ENCODE peak calls at places on chromosomes 4 and X, in five cellular contexts. One of them, this sample, is unnamed.
A peak's percentile ranks its signal among the peaks of the same experiment; 100 is the strongest.

GRCh38 chr4:164383187-164384181 is 370.4 kb upstream of the SMIM31 start:
- DNase-seq in WTC11: peak; percentile 67
- DNase-seq in AG09319: no peak
- DNase-seq in HCT116: no peak
- DNase-seq in activated naive CD4-positive, alpha-beta T cell treated with anti-CD3 and anti-CD28 coated beads, Interleukin-2, amount 50 U/mL, for 72 hours: no peak
- DNase-seq in this sample: peak; percentile 58

GRCh38 chrX:154458116-154458953 is at the start of gene PLXNA3:
- DNase-seq in WTC11: peak; percentile 47
- DNase-seq in activated naive CD4-positive, alpha-beta T cell treated with anti-CD3 and anti-CD28 coated beads, Interleukin-2, amount 50 U/mL, for 72 hours: no peak
- DNase-seq in HCT116: no peak
- DNase-seq in AG09319: no peak
- DNase-seq in this sample: no peak

GRCh38 chr4:16337936-16338335 is 111.7 kb upstream of the TAPT1 start:
- DNase-seq in activated naive CD4-positive, alpha-beta T cell treated with anti-CD3 and anti-CD28 coated beads, Interleukin-2, amount 50 U/mL, for 72 hours: no peak
- DNase-seq in WTC11: no peak
- DNase-seq in HCT116: no peak
- DNase-seq in AG09319: no peak
- DNase-seq in this sample: peak; percentile 15

GRCh38 chr4:6177587-6178197 is 22.7 kb downstream of the JAKMIP1 start:
- DNase-seq in activated naive CD4-positive, alpha-beta T cell treated with anti-CD3 and anti-CD28 coated beads, Interleukin-2, amount 50 U/mL, for 72 hours: no peak
- DNase-seq in AG09319: no peak
- DNase-seq in WTC11: peak; percentile 34
- DNase-seq in HCT116: no peak
- DNase-seq in this sample: no peak

GRCh38 chrX:100750901-100751300 is 19.0 kb upstream of the SYTL4 start:
- DNase-seq in WTC11: no peak
- DNase-seq in AG09319: no peak
- DNase-seq in HCT116: no peak
- DNase-seq in activated naive CD4-positive, alpha-beta T cell treated with anti-CD3 and anti-CD28 coated beads, Interleukin-2, amount 50 U/mL, for 72 hours: no peak
- DNase-seq in this sample: no peak

GRCh38 chr4:52939739-52940138 is 77.6 kb downstream of the RASL11B start:
- DNase-seq in AG09319: no peak
- DNase-seq in HCT116: no peak
- DNase-seq in activated naive CD4-positive, alpha-beta T cell treated with anti-CD3 and anti-CD28 coated beads, Interleukin-2, amount 50 U/mL, for 72 hours: no peak
- DNase-seq in WTC11: peak; percentile 28
- DNase-seq in this sample: no peak

GRCh38 chr4:103046416-103047290 is 27.1 kb upstream of the SLC9B1 start:
- DNase-seq in WTC11: peak; percentile 37
- DNase-seq in AG09319: peak; percentile 5
- DNase-seq in HCT116: peak; percentile 19
- DNase-seq in activated naive CD4-positive, alpha-beta T cell treated with anti-CD3 and anti-CD28 coated beads, Interleukin-2, amount 50 U/mL, for 72 hours: no peak
- DNase-seq in this sample: peak; percentile 28

GRCh38 chr4:6925357-6925836 is 15.8 kb downstream of the TBC1D14 start:
- DNase-seq in AG09319: no peak
- DNase-seq in HCT116: no peak
- DNase-seq in activated naive CD4-positive, alpha-beta T cell treated with anti-CD3 and anti-CD28 coated beads, Interleukin-2, amount 50 U/mL, for 72 hours: peak; percentile 73
- DNase-seq in WTC11: no peak
- DNase-seq in this sample: no peak

GRCh38 chr4:2938906-2939305 is 24.3 kb downstream of the NOP14 start:
- DNase-seq in activated naive CD4-positive, alpha-beta T cell treated with anti-CD3 and anti-CD28 coated beads, Interleukin-2, amount 50 U/mL, for 72 hours: peak; percentile 47
- DNase-seq in AG09319: no peak
- DNase-seq in HCT116: no peak
- DNase-seq in WTC11: no peak
- DNase-seq in this sample: no peak

GRCh38 chr4:26741491-26741871 is 119.2 kb upstream of the STIM2 start:
- DNase-seq in HCT116: no peak
- DNase-seq in activated naive CD4-positive, alpha-beta T cell treated with anti-CD3 and anti-CD28 coated beads, Interleukin-2, amount 50 U/mL, for 72 hours: no peak
- DNase-seq in AG09319: no peak
- DNase-seq in WTC11: no peak
- DNase-seq in this sample: no peak

GRCh38 chr4:138910914-138911336 is 104.7 kb upstream of the NOCT start:
- DNase-seq in AG09319: peak; percentile 42
- DNase-seq in WTC11: peak; percentile 24
- DNase-seq in activated naive CD4-positive, alpha-beta T cell treated with anti-CD3 and anti-CD28 coated beads, Interleukin-2, amount 50 U/mL, for 72 hours: no peak
- DNase-seq in HCT116: no peak
- DNase-seq in this sample: peak; percentile 53

GRCh38 chr4:123198706-123199105 is 197.9 kb upstream of the SPRY1 start:
- DNase-seq in HCT116: no peak
- DNase-seq in activated naive CD4-positive, alpha-beta T cell treated with anti-CD3 and anti-CD28 coated beads, Interleukin-2, amount 50 U/mL, for 72 hours: no peak
- DNase-seq in AG09319: no peak
- DNase-seq in WTC11: no peak
- DNase-seq in this sample: no peak

GRCh38 chr4:111399523-111400135 is 745.6 kb upstream of the FAM241A start:
- DNase-seq in WTC11: no peak
- DNase-seq in HCT116: no peak
- DNase-seq in AG09319: no peak
- DNase-seq in activated naive CD4-positive, alpha-beta T cell treated with anti-CD3 and anti-CD28 coated beads, Interleukin-2, amount 50 U/mL, for 72 hours: no peak
- DNase-seq in this sample: peak; percentile 39

GRCh38 chr4:13103382-13104015 is 380.6 kb downstream of the RAB28 start:
- DNase-seq in HCT116: no peak
- DNase-seq in WTC11: peak; percentile 16
- DNase-seq in AG09319: no peak
- DNase-seq in activated naive CD4-positive, alpha-beta T cell treated with anti-CD3 and anti-CD28 coated beads, Interleukin-2, amount 50 U/mL, for 72 hours: no peak
- DNase-seq in this sample: no peak

GRCh38 chr4:37977471-37978452 is 17.6 kb downstream of the PTTG2 start:
- DNase-seq in AG09319: peak; percentile 27
- DNase-seq in HCT116: peak; percentile 26
- DNase-seq in activated naive CD4-positive, alpha-beta T cell treated with anti-CD3 and anti-CD28 coated beads, Interleukin-2, amount 50 U/mL, for 72 hours: peak; percentile 77
- DNase-seq in WTC11: peak; percentile 29
- DNase-seq in this sample: peak; percentile 72

GRCh38 chr4:8817813-8818062 is 53.9 kb downstream of the HMX1 start:
- DNase-seq in AG09319: no peak
- DNase-seq in WTC11: peak; percentile 4
- DNase-seq in activated naive CD4-positive, alpha-beta T cell treated with anti-CD3 and anti-CD28 coated beads, Interleukin-2, amount 50 U/mL, for 72 hours: no peak
- DNase-seq in HCT116: no peak
- DNase-seq in this sample: no peak

GRCh38 chr4:1365271-1366178 is 18.5 kb downstream of the UVSSA start:
- DNase-seq in AG09319: no peak
- DNase-seq in activated naive CD4-positive, alpha-beta T cell treated with anti-CD3 and anti-CD28 coated beads, Interleukin-2, amount 50 U/mL, for 72 hours: no peak
- DNase-seq in HCT116: no peak
- DNase-seq in WTC11: peak; percentile 55
- DNase-seq in this sample: no peak

GRCh38 chr4:19327364-19327763 is 924.3 kb upstream of the SLIT2 start:
- DNase-seq in activated naive CD4-positive, alpha-beta T cell treated with anti-CD3 and anti-CD28 coated beads, Interleukin-2, amount 50 U/mL, for 72 hours: no peak
- DNase-seq in WTC11: no peak
- DNase-seq in AG09319: no peak
- DNase-seq in HCT116: no peak
- DNase-seq in this sample: no peak

GRCh38 chrX:135740683-135741149 is 27.3 kb downstream of the CT45A3 start:
- DNase-seq in WTC11: peak; percentile 73
- DNase-seq in AG09319: no peak
- DNase-seq in HCT116: peak; percentile 6
- DNase-seq in activated naive CD4-positive, alpha-beta T cell treated with anti-CD3 and anti-CD28 coated beads, Interleukin-2, amount 50 U/mL, for 72 hours: peak; percentile 51
- DNase-seq in this sample: peak; percentile 8

GRCh38 chr4:41146196-41146595 is 68.1 kb downstream of the APBB2 start:
- DNase-seq in HCT116: no peak
- DNase-seq in AG09319: no peak
- DNase-seq in activated naive CD4-positive, alpha-beta T cell treated with anti-CD3 and anti-CD28 coated beads, Interleukin-2, amount 50 U/mL, for 72 hours: no peak
- DNase-seq in WTC11: no peak
- DNase-seq in this sample: no peak

GRCh38 chrX:71106427-71106826 is at the start of gene CXorf65:
- DNase-seq in activated naive CD4-positive, alpha-beta T cell treated with anti-CD3 and anti-CD28 coated beads, Interleukin-2, amount 50 U/mL, for 72 hours: no peak
- DNase-seq in AG09319: no peak
- DNase-seq in WTC11: no peak
- DNase-seq in HCT116: no peak
- DNase-seq in this sample: no peak

GRCh38 chrX:153397256-153397960 is 3.7 kb downstream of the PNMA6E start:
- DNase-seq in WTC11: no peak
- DNase-seq in AG09319: no peak
- DNase-seq in activated naive CD4-positive, alpha-beta T cell treated with anti-CD3 and anti-CD28 coated beads, Interleukin-2, amount 50 U/mL, for 72 hours: no peak
- DNase-seq in HCT116: no peak
- DNase-seq in this sample: no peak

GRCh38 chr4:26525136-26525535 is 34.9 kb upstream of the CCKAR start:
- DNase-seq in WTC11: no peak
- DNase-seq in activated naive CD4-positive, alpha-beta T cell treated with anti-CD3 and anti-CD28 coated beads, Interleukin-2, amount 50 U/mL, for 72 hours: no peak
- DNase-seq in HCT116: no peak
- DNase-seq in AG09319: peak; percentile 10
- DNase-seq in this sample: peak; percentile 75

GRCh38 chrX:1093586-1094538 is 118.6 kb downstream of the CRLF2 start:
- DNase-seq in AG09319: no peak
- DNase-seq in WTC11: no peak
- DNase-seq in HCT116: no peak
- DNase-seq in activated naive CD4-positive, alpha-beta T cell treated with anti-CD3 and anti-CD28 coated beads, Interleukin-2, amount 50 U/mL, for 72 hours: peak; percentile 51
- DNase-seq in this sample: no peak

GRCh38 chr4:55345054-55345453 is 988 bp upstream of the SRD5A3 start:
- DNase-seq in AG09319: no peak
- DNase-seq in activated naive CD4-positive, alpha-beta T cell treated with anti-CD3 and anti-CD28 coated beads, Interleukin-2, amount 50 U/mL, for 72 hours: no peak
- DNase-seq in WTC11: no peak
- DNase-seq in HCT116: no peak
- DNase-seq in this sample: no peak

GRCh38 chrX:85444613-85445012 is 65.1 kb upstream of the POF1B start:
- DNase-seq in WTC11: no peak
- DNase-seq in AG09319: no peak
- DNase-seq in HCT116: no peak
- DNase-seq in activated naive CD4-positive, alpha-beta T cell treated with anti-CD3 and anti-CD28 coated beads, Interleukin-2, amount 50 U/mL, for 72 hours: no peak
- DNase-seq in this sample: no peak

GRCh38 chr4:19438228-19438627 is 813.5 kb upstream of the SLIT2 start:
- DNase-seq in WTC11: no peak
- DNase-seq in HCT116: no peak
- DNase-seq in activated naive CD4-positive, alpha-beta T cell treated with anti-CD3 and anti-CD28 coated beads, Interleukin-2, amount 50 U/mL, for 72 hours: no peak
- DNase-seq in AG09319: peak; percentile 7
- DNase-seq in this sample: no peak

GRCh38 chr4:184108006-184108501 is 109.6 kb downstream of the ENPP6 start:
- DNase-seq in WTC11: no peak
- DNase-seq in activated naive CD4-positive, alpha-beta T cell treated with anti-CD3 and anti-CD28 coated beads, Interleukin-2, amount 50 U/mL, for 72 hours: no peak
- DNase-seq in AG09319: no peak
- DNase-seq in HCT116: no peak
- DNase-seq in this sample: no peak

GRCh38 chr4:169009281-169010124 is 552 bp downstream of the CBR4 start:
- DNase-seq in activated naive CD4-positive, alpha-beta T cell treated with anti-CD3 and anti-CD28 coated beads, Interleukin-2, amount 50 U/mL, for 72 hours: peak; percentile 65
- DNase-seq in HCT116: peak; percentile 35
- DNase-seq in AG09319: no peak
- DNase-seq in WTC11: peak; percentile 58
- DNase-seq in this sample: peak; percentile 73

GRCh38 chr4:913280-913618 is 18.9 kb downstream of the GAK start:
- DNase-seq in AG09319: no peak
- DNase-seq in HCT116: no peak
- DNase-seq in activated naive CD4-positive, alpha-beta T cell treated with anti-CD3 and anti-CD28 coated beads, Interleukin-2, amount 50 U/mL, for 72 hours: no peak
- DNase-seq in WTC11: no peak
- DNase-seq in this sample: no peak

GRCh38 chr4:113553082-113553481 is 208.5 kb downstream of the CAMK2D start:
- DNase-seq in WTC11: no peak
- DNase-seq in activated naive CD4-positive, alpha-beta T cell treated with anti-CD3 and anti-CD28 coated beads, Interleukin-2, amount 50 U/mL, for 72 hours: no peak
- DNase-seq in AG09319: no peak
- DNase-seq in HCT116: no peak
- DNase-seq in this sample: no peak

GRCh38 chrX:53263597-53264094 is 17.7 kb downstream of the IQSEC2 start:
- DNase-seq in AG09319: no peak
- DNase-seq in WTC11: no peak
- DNase-seq in HCT116: peak; percentile 59
- DNase-seq in activated naive CD4-positive, alpha-beta T cell treated with anti-CD3 and anti-CD28 coated beads, Interleukin-2, amount 50 U/mL, for 72 hours: peak; percentile 72
- DNase-seq in this sample: peak; percentile 81